ENCODE peak calls at places on chromosomes 7 and 10, in eight cellular contexts. F is tibial artery; C is right lobe of liver; O is Panc1; N is left ventricle myocardium inferior; L is CD4-positive, alpha-beta T cell; R is bronchial epithelial cell; Z is upper lobe of left lung. J is an unnamed sample.
A peak's percentile ranks its signal among the peaks of the same experiment; 100 is the strongest.

GRCh38 chr10:89114846-89115625 is 92.1 kb downstream of the CH25H start:
- DNase-seq in F (no peak), C (no peak), O (no peak), N (no peak), L (no peak), R (no peak), Z (no peak), J (no peak)

GRCh38 chr10:45040921-45041320 is 40.2 kb downstream of the ZNF22 start:
- DNase-seq in F (no peak), C (no peak), O (no peak), N (no peak), L (no peak), R (peak; percentile 53), Z (no peak), J (no peak)

GRCh38 chr7:2706685-2707126 is 18.7 kb downstream of the AMZ1 start:
- DNase-seq in F (no peak), C (no peak), O (no peak), N (no peak), L (no peak), R (no peak), Z (no peak), J (no peak)

GRCh38 chr7:157483971-157484410 is 147.2 kb downstream of the DNAJB6 start:
- DNase-seq in F (peak; percentile 51), C (no peak), O (no peak), N (no peak), L (no peak), R (no peak), Z (no peak), J (no peak)

GRCh38 chr7:129952164-129952652 is 552 bp downstream of the UBE2H start:
- DNase-seq in F (peak; percentile 76), C (peak; percentile 81), O (no peak), N (peak; percentile 44), L (peak; percentile 8), R (peak; percentile 18), Z (no peak), J (no peak)

GRCh38 chr10:79942261-79943185 is 6.4 kb downstream of the SFTPD start:
- DNase-seq in F (peak; percentile 44), C (no peak), O (no peak), N (no peak), L (no peak), R (no peak), Z (no peak), J (no peak)

GRCh38 chr10:131025333-131025732 is 286.2 kb downstream of the TCERG1L start:
- DNase-seq in F (peak; percentile 59), C (peak; percentile 45), O (no peak), N (no peak), L (no peak), R (no peak), Z (no peak), J (no peak)

GRCh38 chr7:75694636-75695035 is 44.1 kb downstream of the HIP1 start:
- DNase-seq in F (peak; percentile 2), C (no peak), O (no peak), N (no peak), L (no peak), R (no peak), Z (no peak), J (no peak)

GRCh38 chr7:83599131-83599530 is 49.8 kb downstream of the SEMA3E start:
- DNase-seq in F (no peak), C (no peak), O (no peak), N (no peak), L (no peak), R (no peak), Z (no peak), J (no peak)

GRCh38 chr10:3516191-3516590 is 268.8 kb downstream of the KLF6 start:
- DNase-seq in F (no peak), C (no peak), O (no peak), N (no peak), L (no peak), R (no peak), Z (no peak), J (no peak)

GRCh38 chr7:48262606-48263005 is 91.3 kb downstream of the ABCA13 start:
- DNase-seq in F (no peak), C (no peak), O (no peak), N (no peak), L (no peak), R (no peak), Z (no peak), J (no peak)

GRCh38 chr7:42046483-42046882 is 190.5 kb downstream of the GLI3 start:
- DNase-seq in F (no peak), C (no peak), O (no peak), N (no peak), L (no peak), R (no peak), Z (no peak), J (no peak)

GRCh38 chr7:118974836-118975235 is 750.3 kb downstream of the ANKRD7 start:
- DNase-seq in F (no peak), C (no peak), O (no peak), N (no peak), L (no peak), R (peak; percentile 7), Z (no peak), J (no peak)

GRCh38 chr7:45033261-45033930 is 33.4 kb downstream of the CCM2 start:
- DNase-seq in F (peak; percentile 29), C (no peak), O (no peak), N (no peak), L (no peak), R (peak; percentile 77), Z (no peak), J (no peak)

GRCh38 chr10:88565072-88565471 is 18.0 kb downstream of the RNLS start:
- DNase-seq in F (no peak), C (no peak), O (no peak), N (no peak), L (no peak), R (peak; percentile 51), Z (no peak), J (no peak)

GRCh38 chr10:32972454-32972853 is 14.4 kb upstream of the ITGB1 start:
- DNase-seq in F (no peak), C (no peak), O (no peak), N (no peak), L (no peak), R (no peak), Z (no peak), J (no peak)

GRCh38 chr7:73823873-73824597 is 6.8 kb upstream of the CLDN4 start:
- DNase-seq in F (no peak), C (peak; percentile 15), O (no peak), N (no peak), L (no peak), R (no peak), Z (no peak), J (no peak)

GRCh38 chr10:70494536-70494935 is 16.0 kb downstream of the PALD1 start:
- DNase-seq in F (no peak), C (no peak), O (no peak), N (no peak), L (no peak), R (no peak), Z (no peak), J (no peak)

GRCh38 chr10:96500050-96500449 is 13.7 kb downstream of the TLL2 start:
- DNase-seq in F (no peak), C (no peak), O (no peak), N (no peak), L (no peak), R (no peak), Z (no peak), J (no peak)

GRCh38 chr7:43834463-43835251 is 34.7 kb downstream of the MRPS24 start:
- DNase-seq in F (no peak), C (no peak), O (no peak), N (no peak), L (peak; percentile 4), R (peak; percentile 64), Z (no peak), J (no peak)

GRCh38 chr7:134896073-134896472 is 90.2 kb upstream of the AGBL3 start:
- DNase-seq in F (no peak), C (no peak), O (no peak), N (no peak), L (no peak), R (no peak), Z (no peak), J (no peak)

GRCh38 chr10:29948971-29949370 is 110.4 kb downstream of the JCAD start:
- DNase-seq in F (no peak), C (no peak), O (no peak), N (no peak), L (no peak), R (peak; percentile 87), Z (no peak), J (no peak)

GRCh38 chr7:29239638-29240037 is 45.1 kb downstream of the CHN2 start:
- DNase-seq in F (no peak), C (no peak), O (no peak), N (no peak), L (no peak), R (peak; percentile 22), Z (no peak), J (no peak)

GRCh38 chr7:101097561-101097960 is 12.3 kb downstream of the TRIM56 start:
- DNase-seq in F (no peak), C (no peak), O (no peak), N (no peak), L (no peak), R (no peak), Z (no peak), J (no peak)
- TF ChIP-seq CTCF in F (no peak), C (no peak), O (no peak), N (no peak), L (no peak), R (no peak), Z (no peak), J (no peak)

DNA sequence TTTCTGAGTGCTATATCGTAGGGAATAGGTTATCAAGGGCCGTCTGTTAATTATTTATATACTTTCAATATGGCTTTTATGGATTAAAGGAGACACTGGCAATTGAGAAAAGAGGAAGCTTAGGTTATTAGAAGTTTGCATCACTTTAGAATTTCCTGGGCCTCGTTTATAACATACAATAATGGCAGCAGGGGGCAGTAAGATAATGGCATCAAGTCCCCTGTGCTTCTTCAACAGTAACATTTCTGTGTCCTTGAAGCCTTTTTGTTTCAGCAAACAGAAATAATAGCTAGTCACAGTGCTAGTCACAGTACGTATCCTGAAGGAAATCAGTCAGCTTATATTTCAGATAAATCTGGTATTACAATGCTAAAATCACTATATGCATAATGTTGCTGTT is 41.9 kb downstream of the SPAM1 start:
- DNase-seq in F (no peak), C (no peak), O (no peak), N (no peak), L (no peak), R (no peak), Z (no peak), J (no peak)
- TF ChIP-seq CTCF in F (no peak), C (no peak), O (no peak), N (peak; percentile 36), L (no peak), R (no peak), Z (no peak), J (no peak)

DNA sequence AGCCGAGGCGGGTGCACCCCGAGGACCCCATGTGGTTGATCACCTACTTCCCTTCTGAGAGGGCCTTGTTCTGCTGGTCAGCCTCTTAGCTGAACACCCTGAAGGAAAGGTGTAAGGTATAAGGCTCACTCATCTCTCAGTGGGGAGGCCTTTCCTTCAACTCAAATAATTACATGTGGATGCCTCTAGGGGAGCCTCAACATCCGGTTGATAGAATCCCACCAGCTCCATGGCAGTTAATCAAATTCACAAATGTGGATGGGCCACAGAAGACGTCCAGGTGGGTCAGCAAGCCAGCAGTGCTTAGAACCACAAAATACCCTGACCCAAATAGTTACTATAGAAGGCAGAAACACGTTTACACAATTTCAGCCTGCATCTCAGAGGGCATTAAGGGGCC is 37.7 kb upstream of the ZNF32 start:
- DNase-seq in F (no peak), C (no peak), O (no peak), N (no peak), L (no peak), R (no peak), Z (no peak), J (no peak)
- TF ChIP-seq CTCF in F (no peak), C (no peak), O (peak; percentile 46), N (peak; percentile 28), L (no peak), R (no peak), Z (no peak), J (no peak)

GRCh38 chr10:112721080-112721698 is 228.9 kb upstream of the TCF7L2 start:
- DNase-seq in F (no peak), C (no peak), O (peak; percentile 43), N (no peak), L (no peak), R (peak; percentile 55), Z (no peak), J (no peak)
- TF ChIP-seq CTCF in F (peak; percentile 65), C (peak; percentile 81), O (peak; percentile 78), N (peak; percentile 82), L (peak; percentile 63), R (peak; percentile 64), Z (peak; percentile 47), J (no peak)

J was measured in activated B cell treated with CpG ODN at 0.5 μM for 24 hours.